ENCODE peak calls at places on chromosomes 7 and 10, in six cellular contexts. F, S, L, O, X and J are unnamed samples. For H3K4me1, the result is how much of the 10 kb centered on the place peaks cover.

GRCh38 chr7:88141025-88141424 is 78.8 kb downstream of the SRI start:
- DNase-seq in S (peak), F (no peak), X (no peak), O (no peak), L (peak), J (no peak)

GRCh38 chr10:121500591-121501341 is 97.5 kb downstream of the FGFR2 start:
- DNase-seq in S (no peak), F (no peak), L (no peak), X (no peak), O (no peak), J (no peak)

GRCh38 chr10:58701398-58702135 is 188.9 kb downstream of the BICC1 start:
- DNase-seq in X (no peak), O (peak), S (no peak), L (no peak), F (no peak), J (no peak)

GRCh38 chr10:30027057-30028005 is 32.1 kb downstream of the JCAD start:
- DNase-seq in O (no peak), S (peak), L (no peak), X (peak), F (peak), J (peak)

GRCh38 chr10:88705951-88706350 is at the start of gene LIPK:
- DNase-seq in S (no peak), F (no peak), X (no peak), L (no peak), O (no peak), J (no peak)

GRCh38 chr7:120996983-120997334 is 8.4 kb downstream of the CPED1 start:
- DNase-seq in L (no peak), S (no peak), X (no peak), F (no peak), O (no peak), J (no peak)

GRCh38 chr10:12728569-12728968 is 272.9 kb downstream of the CCDC3 start:
- DNase-seq in O (no peak), L (no peak), F (no peak), X (no peak), S (no peak), J (no peak)

GRCh38 chr7:44157116-44158059 is 16.3 kb upstream of the MYL7 start:
- DNase-seq in X (no peak), O (no peak), L (no peak), S (no peak), F (no peak), J (no peak)

GRCh38 chr7:12764355-12765000 is 77.0 kb downstream of the ARL4A start:
- DNase-seq in L (no peak), S (no peak), F (no peak), O (no peak), X (no peak), J (no peak)

GRCh38 chr10:71249996-71250395 is 37.6 kb downstream of the UNC5B start:
- DNase-seq in O (no peak), L (no peak), F (peak), X (no peak), S (no peak), J (no peak)

GRCh38 chr7:32586291-32587221 is 91.3 kb downstream of the AVL9 start:
- DNase-seq in X (peak), O (peak), S (no peak), F (no peak), L (no peak), J (no peak)

GRCh38 chr7:68699090-68699711 is 899.1 kb upstream of the AUTS2 start:
- DNase-seq in F (no peak), L (no peak), X (no peak), O (peak), S (no peak), J (no peak)

GRCh38 chr7:24926623-24927539 is 53.1 kb downstream of the OSBPL3 start:
- DNase-seq in S (no peak), X (no peak), F (no peak), L (no peak), O (peak), J (no peak)

GRCh38 chr10:36248314-36248981 is 606.4 kb upstream of the FZD8 start:
- DNase-seq in X (no peak), O (peak), S (no peak), L (no peak), F (no peak), J (no peak)

GRCh38 chr7:140239653-140239935 is 62.8 kb upstream of the KDM7A start:
- DNase-seq in O (no peak), F (no peak), X (no peak), L (no peak), S (peak), J (no peak)

GRCh38 chr10:116765549-116766162 is 23.3 kb upstream of the HSPA12A start:
- DNase-seq in F (no peak), O (no peak), L (peak), S (peak), X (no peak), J (no peak)

GRCh38 chr10:123587110-123587509 is 79.0 kb upstream of the GPR26 start:
- DNase-seq in X (no peak), S (no peak), O (no peak), F (no peak), L (no peak), J (no peak)

GRCh38 chr7:73850781-73851207 is 8.5 kb upstream of the METTL27 start:
- DNase-seq in L (no peak), S (peak), O (peak), F (no peak), X (no peak), J (no peak)

GRCh38 chr10:129877773-129878371 is 86.2 kb downstream of the EBF3 start:
- DNase-seq in F (no peak), O (peak), X (no peak), S (no peak), L (no peak), J (no peak)

GRCh38 chr7:89308535-89308934 is 513.0 kb upstream of the TEX47 start:
- DNase-seq in S (no peak), L (no peak), O (no peak), F (no peak), X (no peak), J (no peak)

GRCh38 chr7:55532150-55532917 is 40.0 kb downstream of the VOPP1 start:
- DNase-seq in X (no peak), F (no peak), L (no peak), S (no peak), O (no peak), J (no peak)

GRCh38 chr10:89550509-89550908 is 15.1 kb upstream of the SLC16A12 start:
- DNase-seq in O (no peak), F (no peak), L (peak), X (peak), S (no peak), J (no peak)

GRCh38 chr10:1635340-1635739 is 102.0 kb downstream of the ADARB2 start:
- DNase-seq in O (no peak), F (no peak), X (no peak), L (no peak), S (no peak), J (no peak)

GRCh38 chr7:132080967-132081668 is 495.2 kb downstream of the PLXNA4 start:
- DNase-seq in X (no peak), L (no peak), F (no peak), O (peak), S (peak), J (no peak)

GRCh38 chr7:13742719-13743640 is 246.5 kb downstream of the ETV1 start:
- DNase-seq in F (peak), S (peak), L (peak), X (no peak), O (peak), J (no peak)

GRCh38 chr7:17601921-17602320 is 303.5 kb downstream of the AHR start:
- DNase-seq in L (no peak), X (no peak), F (no peak), S (no peak), O (no peak), J (no peak)

GRCh38 chr10:4498763-4499251 is 327.2 kb upstream of the AKR1E2 start:
- DNase-seq in O (peak), F (no peak), S (no peak), L (no peak), X (no peak), J (no peak)

GRCh38 chr10:63137306-63137705 is 4.2 kb downstream of the NRBF2 start:
- DNase-seq in F (no peak), L (no peak), S (no peak), O (no peak), X (no peak), J (no peak)

GRCh38 chr7:132098337-132098736 is 477.9 kb downstream of the PLXNA4 start:
- DNase-seq in O (no peak), S (no peak), X (no peak), L (no peak), F (no peak), J (no peak)

GRCh38 chr10:79184141-79184625 is 115.4 kb downstream of the ZMIZ1 start:
- DNase-seq in X (no peak), L (peak), F (peak), S (no peak), O (peak), J (no peak)

GRCh38 chr10:89301231-89301630 is 615 bp upstream of the IFIT2 start:
- DNase-seq in S (peak), L (no peak), F (no peak), O (peak), X (no peak), J (no peak)

GRCh38 chr7:1664711-1665591 is 5.1 kb upstream of the ELFN1 start:
- DNase-seq in L (peak), O (peak), S (peak), F (peak), X (peak), J (peak)
- H3K4me1 ChIP-seq in L (under half), O (under half), S (under half), F (under half), X (half or more), J (under half)

GRCh38 chr7:100731937-100732636 is 1.3 kb upstream of the ZAN start:
- DNase-seq in F (no peak), X (no peak), L (no peak), O (no peak), S (no peak), J (no peak)

GRCh38 chr7:100739934-100740333 is 6.5 kb downstream of the ZAN start:
- DNase-seq in L (no peak), O (no peak), F (no peak), X (no peak), S (no peak), J (no peak)

GRCh38 chr7:100735730-100736129 is 2.3 kb downstream of the ZAN start:
- DNase-seq in L (no peak), O (no peak), X (no peak), S (no peak), F (no peak), J (no peak)

DNA sequence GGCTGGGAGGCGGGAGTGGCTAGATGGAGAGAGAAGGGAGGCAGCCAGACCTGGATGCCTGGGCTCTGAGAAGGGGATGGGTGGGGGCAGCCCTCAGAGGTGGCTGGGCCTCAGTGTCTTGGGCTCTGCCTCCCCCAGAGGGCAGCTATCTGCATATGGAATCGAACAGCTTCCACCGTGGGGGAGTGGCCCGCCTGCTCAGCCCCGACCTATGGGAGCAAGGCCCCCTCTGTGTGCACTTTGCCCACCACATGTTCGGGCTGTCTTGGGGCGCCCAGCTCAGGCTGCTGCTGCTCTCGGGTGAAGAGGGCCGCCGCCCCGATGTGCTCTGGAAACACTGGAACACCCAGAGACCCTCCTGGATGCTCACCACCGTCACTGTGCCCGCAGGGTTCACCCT is 3.3 kb downstream of the ZAN start:
- DNase-seq in F (no peak), X (no peak), S (no peak), O (no peak), L (no peak), J (no peak)
- H3K4me1 ChIP-seq in F (under half), X (under half), S (under half), O (under half), L (under half), J (under half)

GRCh38 chr10:20999713-21000112 is 102.6 kb upstream of the NEBL start:
- DNase-seq in S (no peak), X (no peak), F (no peak), L (no peak), O (no peak), J (no peak)
- H3K4me1 ChIP-seq in S (under half), X (under half), F (under half), L (under half), O (under half), J (under half)

DNA sequence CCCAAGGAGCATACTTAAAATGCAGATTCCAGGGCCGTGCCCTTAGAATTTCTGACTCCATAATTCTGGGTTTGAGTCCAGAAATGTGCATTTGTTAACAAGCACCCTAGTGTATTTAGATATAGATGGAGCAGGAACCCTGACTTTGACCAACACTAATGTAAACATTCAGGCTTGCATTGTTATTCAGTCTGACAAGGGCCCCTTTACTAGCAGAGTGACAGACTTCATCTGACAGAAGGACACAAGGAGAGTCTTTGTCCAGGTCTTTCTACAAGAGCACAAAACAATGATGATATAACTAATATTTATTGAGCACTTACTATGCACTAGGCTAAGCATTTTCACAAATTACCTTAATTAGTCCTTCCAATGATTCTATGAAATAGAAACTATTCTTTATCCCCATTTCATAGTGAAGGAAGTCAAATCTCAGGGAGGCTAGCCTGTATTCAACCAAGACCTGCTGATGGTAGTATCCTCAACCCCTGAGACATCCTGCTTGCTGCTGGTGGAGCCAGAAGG is 3.9 kb downstream of the RBP4 start:
- DNase-seq in O (no peak), X (no peak), S (no peak), L (no peak), F (no peak), J (no peak)
- H3K4me1 ChIP-seq in O (under half), X (under half), S (under half), L (under half), F (under half), J (under half)

DNA sequence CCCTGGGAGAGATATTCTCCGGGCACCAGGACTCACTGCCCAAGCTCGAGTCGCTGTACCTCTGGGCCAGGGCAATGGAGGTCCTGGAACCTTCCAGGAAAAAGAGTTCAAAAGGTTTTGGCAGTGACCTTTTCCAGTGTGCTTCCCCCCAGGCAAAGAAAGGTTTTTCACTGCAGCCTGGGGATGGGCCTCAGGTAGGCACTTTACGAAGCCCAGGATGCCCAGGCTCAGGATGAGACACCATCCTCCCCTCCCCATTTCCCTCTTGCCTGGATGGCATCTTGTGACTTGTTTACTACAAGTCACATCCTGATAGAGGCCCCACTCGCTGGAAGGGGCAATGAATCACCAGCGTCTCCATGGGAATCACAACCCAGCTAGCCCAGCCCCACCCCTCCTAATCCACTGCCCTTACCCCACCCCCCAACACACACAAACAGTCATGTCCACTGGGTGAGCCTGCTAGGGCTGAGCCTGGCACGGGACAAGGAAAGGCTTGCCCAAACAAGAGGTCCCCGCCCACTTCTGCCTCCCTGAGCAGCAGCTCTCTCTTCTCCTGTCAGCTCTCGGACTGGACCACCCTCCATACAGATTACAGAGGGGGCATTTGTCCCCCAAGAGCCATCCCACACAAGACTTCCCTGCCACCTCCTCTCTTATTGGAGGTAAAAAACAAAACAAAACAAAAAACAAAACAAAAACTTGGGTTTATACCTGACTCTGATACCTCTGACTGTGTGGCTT is 93.9 kb upstream of the SMNDC1 start:
- DNase-seq in L (peak), X (no peak), S (peak), O (peak), F (peak), J (no peak)
- H3K4me1 ChIP-seq in L (under half), X (under half), S (under half), O (under half), F (under half), J (under half)